ENCODE peak calls at places on chromosomes 5 and 9, in five cellular contexts. P is A549, V is HepG2, Q is GM12878, C is K562. S is an unnamed sample.

GRCh38 chr5:90408571-90409317 is 812 bp downstream of the CETN3 start:
- DNase-seq in V (peak), P (no peak), C (peak), Q (peak), S (no peak)

GRCh38 chr5:133705331-133705730 is 93.0 kb upstream of the FSTL4 start:
- DNase-seq in C (no peak), P (no peak), V (no peak), Q (no peak), S (no peak)

GRCh38 chr9:3992924-3993323 is 306.9 kb downstream of the GLIS3 start:
- DNase-seq in V (no peak), C (no peak), P (no peak), Q (no peak), S (no peak)

GRCh38 chr9:35605336-35606137 is 475 bp downstream of the TESK1 start:
- DNase-seq in Q (no peak), P (no peak), V (no peak), C (peak), S (no peak)

GRCh38 chr5:81856948-81857928 is 106.3 kb upstream of the SSBP2 start:
- DNase-seq in V (no peak), Q (no peak), C (no peak), P (peak), S (no peak)

GRCh38 chr9:106726070-106726815 is 136.7 kb upstream of the ZNF462 start:
- DNase-seq in P (no peak), V (no peak), Q (no peak), C (no peak), S (no peak)

GRCh38 chr5:16149621-16150020 is 30.0 kb downstream of the MARCHF11 start:
- DNase-seq in C (no peak), V (no peak), P (no peak), Q (no peak), S (no peak)

GRCh38 chr9:137445930-137446431 is 4.8 kb upstream of the ENTPD8 start:
- DNase-seq in C (no peak), Q (no peak), V (no peak), P (no peak), S (no peak)

GRCh38 chr9:124279531-124280175 is 21.9 kb downstream of the NEK6 start:
- DNase-seq in C (no peak), V (no peak), Q (no peak), P (no peak), S (no peak)

GRCh38 chr9:135131488-135131887 is 44.0 kb downstream of the OLFM1 start:
- DNase-seq in C (no peak), V (no peak), P (no peak), Q (no peak), S (no peak)

GRCh38 chr9:131291795-131292315 is 2.3 kb downstream of the PLPP7 start:
- DNase-seq in P (no peak), V (no peak), C (no peak), Q (no peak), S (no peak)

GRCh38 chr5:71483355-71483754 is 27.9 kb downstream of the BDP1 start:
- DNase-seq in P (peak), C (no peak), Q (no peak), V (peak), S (peak)

GRCh38 chr5:539469-540214 is 15.4 kb upstream of the SLC9A3 start:
- DNase-seq in P (no peak), V (no peak), Q (no peak), C (no peak), S (no peak)

GRCh38 chr9:97980918-97981827 is 2.0 kb upstream of the ANP32B start:
- DNase-seq in C (no peak), Q (no peak), V (peak), P (no peak), S (no peak)

GRCh38 chr9:137410891-137411249 is 12.1 kb downstream of the EXD3 start:
- DNase-seq in Q (no peak), V (no peak), P (no peak), C (no peak), S (no peak)

GRCh38 chr5:138568061-138568824 is 7.0 kb downstream of the HSPA9 start:
- DNase-seq in Q (no peak), P (no peak), C (no peak), V (no peak), S (no peak)

GRCh38 chr5:85000671-85001070 is 616.0 kb upstream of the EDIL3 start:
- DNase-seq in P (no peak), Q (no peak), V (no peak), C (no peak), S (no peak)

GRCh38 chr5:16704945-16705344 is 88.1 kb upstream of the RETREG1 start:
- DNase-seq in P (no peak), V (no peak), C (no peak), Q (no peak), S (no peak)

GRCh38 chr9:96654450-96655197 is 493 bp downstream of the PRXL2C start:
- DNase-seq in C (peak), Q (no peak), P (peak), V (peak), S (peak)

GRCh38 chr9:31355159-31355882 is 1029.1 kb upstream of the ACO1 start:
- DNase-seq in P (no peak), V (no peak), Q (no peak), C (no peak), S (no peak)
- TF ChIP-seq CEBPB in P (no peak), V (no peak), Q (no peak), C (no peak), S (no peak)

DNA sequence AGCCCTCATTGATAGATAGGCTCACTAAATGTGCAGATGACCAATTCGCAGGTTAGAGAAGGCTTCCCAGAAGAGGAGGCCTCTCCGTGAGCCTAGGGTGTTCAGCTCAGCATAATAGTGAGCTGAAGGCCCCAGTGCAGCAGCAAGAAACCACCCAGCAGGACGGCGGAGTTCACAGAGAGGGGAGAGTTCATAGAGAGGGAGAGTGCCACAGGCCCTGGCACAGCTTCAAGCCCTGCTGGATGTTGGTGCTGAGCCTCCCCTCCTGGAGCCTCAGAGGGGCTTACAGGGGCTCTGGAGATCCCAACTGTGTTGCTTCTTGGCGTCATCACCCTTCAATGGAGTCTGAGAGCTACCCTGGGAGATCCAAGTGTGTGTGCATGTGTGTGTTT is 2.1 kb downstream of the SLC22A5 start:
- DNase-seq in V (no peak), C (no peak), Q (no peak), P (no peak), S (no peak)
- TF ChIP-seq REST in V (no peak), C (no peak), Q (no peak), P (no peak), S (no peak)

DNA sequence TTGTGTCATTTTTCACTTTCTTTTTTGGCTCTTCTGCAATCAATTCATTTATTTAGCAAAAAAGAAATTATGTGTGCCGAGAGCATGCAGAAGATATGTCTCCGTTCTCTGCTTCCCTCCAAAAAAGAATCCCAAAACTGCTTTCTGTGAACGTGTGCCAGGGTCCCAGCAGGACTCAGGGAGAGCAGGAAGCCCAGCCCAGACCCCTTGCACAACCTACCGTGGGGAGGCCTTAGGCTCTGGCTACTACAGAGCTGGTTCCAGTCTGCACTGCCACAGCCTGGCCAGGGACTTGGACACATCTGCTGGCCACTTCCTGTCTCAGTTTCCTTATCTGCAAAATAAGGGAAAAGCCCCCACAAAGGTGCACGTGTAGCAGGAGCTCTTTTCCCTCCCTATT is 2.4 kb downstream of the FGFR4 start:
- DNase-seq in P (no peak), Q (no peak), C (no peak), V (no peak), S (no peak)
- TF ChIP-seq CEBPB in P (no peak), Q (no peak), C (peak), V (peak), S (no peak)

GRCh38 chr9:33014665-33015014 is 10.4 kb upstream of the DNAJA1 start:
- DNase-seq in V (peak), Q (no peak), C (no peak), P (no peak), S (no peak)
- TF ChIP-seq REST in V (no peak), Q (no peak), C (no peak), P (no peak), S (no peak)

DNA sequence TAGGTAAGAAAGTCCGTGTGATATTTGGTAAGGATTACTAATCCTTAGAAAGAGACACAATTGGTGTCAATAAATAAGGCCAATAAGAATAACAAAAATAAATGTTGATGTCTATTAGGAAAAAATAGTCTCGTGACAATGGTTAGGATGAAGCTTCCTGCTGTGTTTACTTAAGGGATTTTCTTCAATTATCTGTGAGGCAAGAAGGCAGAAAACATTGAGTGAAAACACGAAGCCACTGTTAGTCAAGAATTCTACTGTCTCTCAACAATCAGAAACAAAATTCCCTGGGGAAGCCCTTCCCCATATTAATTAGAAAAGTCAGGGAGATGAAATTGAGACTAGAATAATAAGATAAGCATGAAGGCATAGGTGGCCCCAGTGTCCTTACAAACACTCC is 149.0 kb downstream of the SYK start:
- DNase-seq in Q (no peak), P (no peak), C (no peak), V (no peak), S (no peak)
- TF ChIP-seq CEBPB in Q (no peak), P (no peak), C (no peak), V (no peak), S (no peak)

DNA sequence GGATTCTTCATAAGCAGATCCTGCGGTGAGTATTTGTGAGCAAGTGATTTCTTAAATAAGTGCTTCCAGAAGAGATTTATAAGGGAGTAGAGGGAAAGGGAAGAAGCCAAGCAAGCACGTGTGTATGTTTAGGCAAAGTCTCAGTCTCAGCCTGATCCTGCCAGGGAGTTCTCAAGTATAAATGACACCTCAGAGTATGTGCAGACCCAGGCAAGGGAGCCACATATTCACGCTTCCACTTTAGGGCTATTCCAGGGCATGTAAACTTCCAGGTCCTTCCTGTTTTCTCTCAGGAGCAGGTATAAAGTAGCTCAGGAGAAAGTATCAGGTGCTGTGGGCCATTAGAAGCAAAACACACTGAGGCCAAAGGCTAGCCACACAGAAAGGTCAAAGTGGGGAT is 22.6 kb downstream of the SPATA31D1 start:
- DNase-seq in V (no peak), P (no peak), Q (no peak), C (no peak), S (no peak)
- TF ChIP-seq REST in V (no peak), P (no peak), Q (no peak), C (no peak), S (no peak)

GRCh38 chr9:81052846-81053245 is 636.5 kb downstream of the TLE1 start:
- DNase-seq in P (no peak), C (no peak), Q (no peak), V (no peak), S (no peak)
- TF ChIP-seq CEBPB in P (no peak), C (no peak), Q (no peak), V (no peak), S (no peak)

DNA sequence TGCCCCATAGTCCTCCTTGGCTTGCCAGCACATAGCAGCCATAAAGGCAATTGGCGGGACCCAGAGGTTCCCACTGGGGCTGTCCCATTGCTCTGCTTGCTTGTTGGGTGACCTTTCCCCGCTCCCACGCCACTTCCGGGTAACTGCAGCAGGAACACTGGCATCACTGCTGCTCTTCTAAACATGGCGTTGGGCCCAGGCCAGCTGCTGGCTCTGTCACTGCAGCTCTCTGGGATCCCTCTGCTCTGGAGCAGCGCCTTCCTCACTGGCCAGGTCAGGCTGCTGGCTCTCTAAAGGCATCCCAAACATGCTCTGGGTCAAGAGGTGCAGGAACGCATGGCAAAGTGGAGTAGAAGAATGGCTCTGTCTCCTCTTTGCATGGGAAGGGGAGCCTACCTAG is 92.9 kb downstream of the DRD1 start:
- DNase-seq in P (no peak), Q (no peak), V (no peak), C (no peak), S (no peak)
- TF ChIP-seq REST in P (no peak), Q (no peak), V (no peak), C (no peak), S (no peak)

DNA sequence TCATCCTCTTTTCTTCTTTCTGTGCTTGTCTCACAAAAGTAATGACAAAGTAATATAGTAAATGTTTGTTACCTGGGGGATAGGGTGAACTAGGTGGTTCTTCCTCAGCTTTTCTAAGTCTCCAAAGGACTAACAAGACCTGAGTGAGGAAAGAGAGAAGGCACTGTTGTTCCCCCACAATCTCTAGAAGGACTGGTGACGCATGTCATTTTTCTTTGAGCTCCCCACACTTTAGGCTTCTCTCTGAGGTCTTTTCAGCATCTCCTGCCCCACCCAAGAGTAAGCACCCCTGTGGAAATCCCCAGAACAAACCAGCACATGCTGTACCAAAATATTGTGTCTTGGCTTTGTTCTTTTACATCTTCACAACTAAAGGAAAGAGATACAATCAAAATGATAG is 2.4 kb upstream of the IL7R start:
- DNase-seq in Q (no peak), C (no peak), P (no peak), V (no peak), S (no peak)
- TF ChIP-seq CEBPB in Q (no peak), C (no peak), P (no peak), V (no peak), S (no peak)

GRCh38 chr5:14451866-14452265 is 129.7 kb upstream of the OTULINL start:
- DNase-seq in V (no peak), Q (no peak), C (no peak), P (no peak), S (no peak)

GRCh38 chr5:14449052-14449661 is 132.4 kb upstream of the OTULINL start:
- DNase-seq in P (no peak), C (no peak), Q (no peak), V (no peak), S (no peak)

GRCh38 chr5:14447958-14448881 is 133.4 kb upstream of the OTULINL start:
- DNase-seq in P (no peak), Q (peak), V (no peak), C (no peak), S (no peak)

GRCh38 chr5:14452685-14453084 is 128.9 kb upstream of the OTULINL start:
- DNase-seq in Q (no peak), V (no peak), C (no peak), P (no peak), S (no peak)

DNA sequence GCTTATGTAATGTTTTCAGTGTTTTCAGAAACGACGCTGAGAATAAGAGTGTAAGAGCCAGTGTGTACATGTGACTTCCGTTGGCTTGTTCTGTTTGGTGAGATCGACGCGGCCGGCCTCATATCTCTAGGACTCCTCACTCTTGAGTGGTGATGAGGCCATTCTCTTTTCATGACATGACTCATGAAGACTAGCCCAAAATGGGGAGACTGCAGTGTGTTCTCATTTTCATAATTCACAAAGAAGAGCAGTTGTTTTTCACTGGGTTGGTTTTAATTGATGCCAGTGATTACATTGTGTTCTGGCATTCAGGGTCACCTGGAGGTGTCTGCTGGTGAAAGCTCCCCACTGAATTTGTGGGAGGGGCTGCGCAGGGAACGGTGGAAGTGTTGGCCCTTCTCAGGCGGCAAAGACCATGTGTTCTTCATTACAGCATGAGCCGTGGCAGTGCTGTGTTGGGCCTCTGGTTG is 131.5 kb upstream of the OTULINL start:
- DNase-seq in Q (no peak), C (no peak), P (no peak), V (no peak), S (no peak)
- TF ChIP-seq REST in Q (no peak), C (no peak), P (no peak), V (no peak), S (no peak)